ENCODE peak calls at places on chromosomes 1 and 21, in seven cellular contexts. P, H, W, E, R, X and I are unnamed samples.
A peak's percentile ranks its signal among the peaks of the same experiment; 100 is the strongest.

GRCh38 chr1:209375097-209375496 is 208.4 kb upstream of the CAMK1G start:
- DNase-seq in P (no peak), H (no peak), W (no peak), E (no peak), R (no peak), X (no peak), I (no peak)

GRCh38 chr1:161216945-161217712 is 2.0 kb downstream of the FCER1G start:
- DNase-seq in P (no peak), H (peak; percentile 86), W (no peak), E (no peak), R (peak; percentile 95), X (no peak), I (peak; percentile 23)

GRCh38 chr1:31652891-31653489 is 8.3 kb upstream of the PEF1 start:
- DNase-seq in P (no peak), H (no peak), W (no peak), E (no peak), R (no peak), X (no peak), I (no peak)

GRCh38 chr1:46342677-46343350 is 2.2 kb downstream of the NSUN4 start:
- DNase-seq in P (no peak), H (no peak), W (no peak), E (no peak), R (no peak), X (no peak), I (no peak)

GRCh38 chr1:115222616-115223402 is 115.2 kb downstream of the NGF start:
- DNase-seq in P (no peak), H (no peak), W (no peak), E (no peak), R (no peak), X (no peak), I (peak; percentile 9)

GRCh38 chr21:26948194-26948593 is 18.7 kb downstream of the ADAMTS5 start:
- DNase-seq in P (no peak), H (peak; percentile 27), W (no peak), E (no peak), R (peak; percentile 91), X (no peak), I (no peak)

GRCh38 chr1:115230281-115230680 is 107.8 kb downstream of the NGF start:
- DNase-seq in P (no peak), H (no peak), W (no peak), E (no peak), R (no peak), X (no peak), I (no peak)

GRCh38 chr1:153395136-153395685 is 4.3 kb upstream of the S100A8 start:
- DNase-seq in P (no peak), H (no peak), W (no peak), E (peak; percentile 17), R (no peak), X (no peak), I (no peak)

GRCh38 chr1:93592636-93592949 is 89.0 kb downstream of the BCAR3 start:
- DNase-seq in P (no peak), H (no peak), W (no peak), E (no peak), R (no peak), X (no peak), I (no peak)

GRCh38 chr1:94579876-94580294 is 38.3 kb upstream of the F3 start:
- DNase-seq in P (no peak), H (peak; percentile 98), W (peak; percentile 97), E (peak; percentile 69), R (peak; percentile 94), X (peak; percentile 41), I (peak; percentile 96)

GRCh38 chr1:211920602-211921226 is 90.2 kb upstream of the LPGAT1 start:
- DNase-seq in P (no peak), H (no peak), W (no peak), E (no peak), R (peak; percentile 25), X (no peak), I (no peak)

GRCh38 chr1:94012686-94013330 is 103.6 kb upstream of the GCLM start:
- DNase-seq in P (no peak), H (peak; percentile 36), W (peak; percentile 57), E (peak; percentile 78), R (no peak), X (no peak), I (no peak)

GRCh38 chr1:52032785-52033131 is 852 bp downstream of the KTI12 start:
- DNase-seq in P (no peak), H (peak; percentile 60), W (peak; percentile 50), E (peak; percentile 52), R (peak; percentile 92), X (no peak), I (peak; percentile 16)

GRCh38 chr1:117628343-117628742 is 22.5 kb downstream of the TENT5C start:
- DNase-seq in P (no peak), H (no peak), W (no peak), E (no peak), R (no peak), X (no peak), I (no peak)

GRCh38 chr1:86085741-86086411 is 70.7 kb downstream of the COL24A1 start:
- DNase-seq in P (no peak), H (no peak), W (no peak), E (no peak), R (no peak), X (no peak), I (no peak)

GRCh38 chr1:50710099-50710498 is 250.0 kb downstream of the FAF1 start:
- DNase-seq in P (no peak), H (no peak), W (no peak), E (no peak), R (no peak), X (no peak), I (peak; percentile 70)

GRCh38 chr1:2300004-2300771 is 72.1 kb downstream of the SKI start:
- DNase-seq in P (no peak), H (no peak), W (peak; percentile 59), E (no peak), R (no peak), X (no peak), I (no peak)

GRCh38 chr1:29945426-29945825 is 709.1 kb downstream of the PTPRU start:
- DNase-seq in P (no peak), H (no peak), W (peak; percentile 36), E (no peak), R (no peak), X (no peak), I (no peak)

GRCh38 chr1:6827081-6827480 is 41.8 kb downstream of the CAMTA1 start:
- DNase-seq in P (no peak), H (no peak), W (no peak), E (no peak), R (no peak), X (no peak), I (no peak)

GRCh38 chr1:84272401-84272800 is 29.1 kb upstream of the SAMD13 start:
- DNase-seq in P (no peak), H (no peak), W (peak; percentile 32), E (peak; percentile 38), R (no peak), X (no peak), I (no peak)

GRCh38 chr1:75053207-75053606 is 81.0 kb upstream of the LHX8 start:
- DNase-seq in P (no peak), H (no peak), W (peak; percentile 57), E (no peak), R (peak; percentile 4), X (no peak), I (peak; percentile 50)

GRCh38 chr21:43203523-43204080 is 34.8 kb downstream of the CRYAA start:
- DNase-seq in P (no peak), H (no peak), W (no peak), E (peak; percentile 14), R (no peak), X (no peak), I (no peak)

GRCh38 chr1:165828581-165829329 is 1.3 kb downstream of the UCK2 start:
- DNase-seq in P (peak; percentile 42), H (peak; percentile 90), W (peak; percentile 83), E (peak; percentile 58), R (peak; percentile 91), X (no peak), I (peak; percentile 62)

GRCh38 chr1:228117335-228117734 is 8.2 kb upstream of the MRPL55 start:
- DNase-seq in P (no peak), H (no peak), W (no peak), E (no peak), R (no peak), X (no peak), I (no peak)

GRCh38 chr1:77829851-77830250 is 50.4 kb downstream of the MIGA1 start:
- DNase-seq in P (no peak), H (no peak), W (no peak), E (no peak), R (peak; percentile 66), X (no peak), I (no peak)

GRCh38 chr1:113980120-113980519 is 846 bp downstream of the OLFML3 start:
- DNase-seq in P (no peak), H (peak; percentile 46), W (no peak), E (no peak), R (no peak), X (no peak), I (no peak)

GRCh38 chr1:30879940-30880339 is 28.6 kb downstream of the SDC3 start:
- DNase-seq in P (no peak), H (no peak), W (peak; percentile 83), E (peak; percentile 59), R (no peak), X (no peak), I (no peak)

GRCh38 chr21:35696644-35697043 is 363.7 kb downstream of the SETD4 start:
- DNase-seq in P (no peak), H (no peak), W (no peak), E (no peak), R (peak; percentile 4), X (no peak), I (peak; percentile 10)
- H4K8ac ChIP-seq in P (no peak overlapping the region), H (no peak overlapping the region), W (no peak overlapping the region), E (no peak overlapping the region), R (no peak overlapping the region), X (no peak overlapping the region), I (no peak overlapping the region)

GRCh38 chr1:100589667-100590066 is 51.7 kb downstream of the GPR88 start:
- DNase-seq in P (no peak), H (no peak), W (no peak), E (no peak), R (no peak), X (no peak), I (no peak)
- H4K8ac ChIP-seq in P (no peak overlapping the region), H (no peak overlapping the region), W (no peak overlapping the region), E (no peak overlapping the region), R (no peak overlapping the region), X (no peak overlapping the region), I (no peak overlapping the region)

GRCh38 chr1:20010016-20010415 is 30.6 kb upstream of the PLA2G2A start:
- DNase-seq in P (no peak), H (no peak), W (no peak), E (no peak), R (no peak), X (no peak), I (no peak)
- H4K8ac ChIP-seq in P (no peak overlapping the region), H (no peak overlapping the region), W (no peak overlapping the region), E (no peak overlapping the region), R (no peak overlapping the region), X (no peak overlapping the region), I (no peak overlapping the region)

DNA sequence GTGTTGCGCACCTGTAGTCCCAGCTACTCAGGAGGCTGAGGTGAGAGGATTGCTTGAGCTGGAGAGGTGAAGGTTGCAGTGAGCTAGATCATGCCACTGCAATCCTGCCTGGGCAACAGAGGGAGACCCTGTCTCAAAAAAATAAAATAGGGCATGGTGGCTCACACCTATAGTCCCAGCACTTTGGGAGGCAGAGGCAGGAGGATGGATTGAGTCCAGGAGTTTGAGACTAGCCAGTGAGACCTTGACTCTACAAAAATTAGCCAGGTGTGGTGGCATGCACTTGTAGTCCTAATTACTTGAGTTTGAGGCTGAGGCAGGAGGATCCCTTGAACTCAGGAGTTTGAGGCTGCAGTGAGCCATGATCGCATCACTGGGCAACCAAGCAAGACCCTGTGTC is 9.7 kb downstream of the RPL11 start:
- DNase-seq in P (no peak), H (no peak), W (no peak), E (no peak), R (no peak), X (no peak), I (no peak)
- H4K8ac ChIP-seq in P (no peak overlapping the region), H (no peak overlapping the region), W (no peak overlapping the region), E (no peak overlapping the region), R (no peak overlapping the region), X (no peak overlapping the region), I (no peak overlapping the region)

GRCh38 chr1:206555473-206555935 is 48.2 kb downstream of the RASSF5 start:
- DNase-seq in P (no peak), H (no peak), W (no peak), E (peak; percentile 37), R (no peak), X (no peak), I (no peak)
- H4K8ac ChIP-seq in P (no peak overlapping the region), H (no peak overlapping the region), W (no peak overlapping the region), E (no peak overlapping the region), R (no peak overlapping the region), X (no peak overlapping the region), I (no peak overlapping the region)